ENCODE peak calls at places on chromosomes 11 and 22, in ten cellular contexts. E is transverse colon, D is right lobe of liver, X is HCT116, F is ovary, C is IMR-90, J is spleen, T is NB4, G is A549, K is Peyer's patch. R is an unnamed sample.

GRCh38 chr22:40560551-40560950 is 76.0 kb downstream of the MRTFA start:
- DNase-seq in E (no peak), D (no peak), X (no peak), F (no peak), C (peak), J (no peak), T (peak), G (no peak), K (no peak), R (no peak)

GRCh38 chr11:119422505-119423416 is at the start of gene THY1:
- DNase-seq in E (no peak), D (no peak), X (no peak), F (no peak), C (peak), J (no peak), T (no peak), G (no peak), K (no peak), R (no peak)

GRCh38 chr11:8871283-8871775 is 39.7 kb upstream of the AKIP1 start:
- DNase-seq in E (peak), D (no peak), X (peak), F (peak), C (peak), J (no peak), T (no peak), G (peak), K (peak), R (peak)

GRCh38 chr11:130023204-130023603 is 20.6 kb upstream of the PRDM10 start:
- DNase-seq in E (no peak), D (no peak), X (peak), F (no peak), C (peak), J (no peak), T (no peak), G (no peak), K (no peak), R (no peak)

GRCh38 chr11:1750481-1750839 is at the start of gene IFITM10:
- DNase-seq in E (peak), D (peak), X (no peak), F (no peak), C (no peak), J (no peak), T (no peak), G (no peak), K (peak), R (no peak)

GRCh38 chr22:33842421-33843094 is 77.7 kb downstream of the LARGE1 start:
- DNase-seq in E (peak), D (no peak), X (no peak), F (no peak), C (no peak), J (no peak), T (no peak), G (no peak), K (no peak), R (no peak)

GRCh38 chr22:35071784-35072183 is 5.8 kb downstream of the ISX start:
- DNase-seq in E (no peak), D (no peak), X (no peak), F (no peak), C (no peak), J (no peak), T (no peak), G (no peak), K (peak), R (no peak)

GRCh38 chr22:40107756-40108437 is 69.8 kb upstream of the TNRC6B start:
- DNase-seq in E (peak), D (no peak), X (no peak), F (no peak), C (peak), J (no peak), T (no peak), G (no peak), K (no peak), R (no peak)

GRCh38 chr22:40975346-40975745 is 24.2 kb downstream of the RBX1 start:
- DNase-seq in E (no peak), D (no peak), X (no peak), F (no peak), C (no peak), J (no peak), T (no peak), G (no peak), K (no peak), R (no peak)

GRCh38 chr22:19522190-19522880 is 1.9 kb downstream of the CLDN5 start:
- DNase-seq in E (no peak), D (no peak), X (no peak), F (no peak), C (no peak), J (no peak), T (no peak), G (no peak), K (peak), R (no peak)

GRCh38 chr11:116348226-116348625 is 424.6 kb downstream of the BUD13 start:
- DNase-seq in E (no peak), D (no peak), X (no peak), F (no peak), C (no peak), J (no peak), T (no peak), G (no peak), K (no peak), R (peak)

GRCh38 chr11:84142411-84142810 is 856.2 kb upstream of the CCDC90B start:
- DNase-seq in E (no peak), D (no peak), X (no peak), F (no peak), C (no peak), J (no peak), T (no peak), G (no peak), K (no peak), R (no peak)

GRCh38 chr22:46069518-46070214 is 80.7 kb upstream of the PPARA start:
- DNase-seq in E (peak), D (peak), X (peak), F (peak), C (peak), J (peak), T (peak), G (peak), K (peak), R (peak)

GRCh38 chr22:49100764-49101163 is 726.9 kb downstream of the BRD1 start:
- DNase-seq in E (no peak), D (no peak), X (no peak), F (no peak), C (no peak), J (peak), T (no peak), G (no peak), K (no peak), R (no peak)

GRCh38 chr11:118343981-118344521 is at the start of gene CD3G:
- DNase-seq in E (peak), D (no peak), X (no peak), F (no peak), C (no peak), J (peak), T (no peak), G (no peak), K (peak), R (no peak)

GRCh38 chr11:69943506-69943905 is 124.3 kb upstream of the FGF3 start:
- DNase-seq in E (no peak), D (peak), X (no peak), F (no peak), C (no peak), J (peak), T (no peak), G (no peak), K (no peak), R (no peak)

GRCh38 chr11:129067454-129067853 is 124.7 kb downstream of the ARHGAP32 start:
- DNase-seq in E (no peak), D (no peak), X (no peak), F (no peak), C (peak), J (no peak), T (no peak), G (no peak), K (no peak), R (no peak)

GRCh38 chr22:24402460-24403192 is 24.8 kb upstream of the ADORA2A start:
- DNase-seq in E (peak), D (no peak), X (peak), F (peak), C (peak), J (no peak), T (peak), G (peak), K (peak), R (peak)

GRCh38 chr11:77223797-77224196 is 77.7 kb downstream of the GDPD4 start:
- DNase-seq in E (peak), D (no peak), X (no peak), F (no peak), C (no peak), J (no peak), T (no peak), G (no peak), K (no peak), R (no peak)

GRCh38 chr11:128893578-128894295 is 2.6 kb downstream of the KCNJ5 start:
- DNase-seq in E (no peak), D (no peak), X (no peak), F (no peak), C (no peak), J (no peak), T (no peak), G (no peak), K (no peak), R (no peak)

GRCh38 chr11:20530942-20531703 is 68.3 kb upstream of the SLC6A5 start:
- DNase-seq in E (no peak), D (no peak), X (no peak), F (no peak), C (no peak), J (no peak), T (no peak), G (peak), K (no peak), R (no peak)

GRCh38 chr11:6544921-6545850 is 48.1 kb downstream of the DNHD1 start:
- DNase-seq in E (no peak), D (no peak), X (no peak), F (no peak), C (peak), J (peak), T (no peak), G (no peak), K (no peak), R (no peak)

GRCh38 chr11:32435947-32436750 is 810 bp upstream of the WT1 start:
- DNase-seq in E (no peak), D (no peak), X (no peak), F (peak), C (no peak), J (peak), T (peak), G (no peak), K (no peak), R (no peak)

GRCh38 chr11:87462171-87462570 is 424.4 kb downstream of the TMEM135 start:
- DNase-seq in E (no peak), D (no peak), X (no peak), F (no peak), C (no peak), J (no peak), T (no peak), G (no peak), K (no peak), R (no peak)

DNA sequence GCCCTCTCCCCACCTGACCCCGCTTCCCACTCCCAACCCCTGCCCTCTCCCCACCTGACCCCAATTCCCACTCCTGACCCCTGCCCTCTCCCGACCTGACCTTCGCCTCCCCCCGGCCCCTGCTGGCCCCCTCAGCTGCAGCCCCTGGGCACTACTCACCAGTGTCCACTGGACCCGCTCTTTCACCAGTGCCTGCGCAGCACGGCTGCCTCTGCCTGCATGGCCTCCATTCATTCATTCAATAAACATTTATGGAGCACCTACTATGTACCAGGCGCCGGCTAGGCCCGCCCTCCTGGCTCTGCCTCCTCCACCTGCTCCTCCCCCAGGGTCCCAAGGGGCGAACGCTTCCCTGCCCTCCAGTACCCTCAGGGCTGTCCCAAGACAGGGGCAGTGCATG is 42.6 kb downstream of the ELFN2 start:
- DNase-seq in E (no peak), D (no peak), X (no peak), F (no peak), C (no peak), J (no peak), T (no peak), G (no peak), K (no peak), R (no peak)
- TF ChIP-seq CTCF in E (no peak), D (no peak), X (no peak), F (no peak), C (no peak), J (no peak), T (no peak), G (no peak), K (no peak), R (no peak)

GRCh38 chr11:68839054-68839865 is 2.5 kb downstream of the CPT1A start:
- DNase-seq in E (peak), D (peak), X (peak), F (peak), C (peak), J (peak), T (peak), G (peak), K (peak), R (peak)
- TF ChIP-seq POLR2A in E (peak), D (peak), X (no peak), F (peak), C (no peak), J (no peak), T (peak), G (no peak), K (peak), R (no peak)

GRCh38 chr11:15747671-15748070 is 608.7 kb downstream of the SOX6 start:
- DNase-seq in E (no peak), D (no peak), X (no peak), F (no peak), C (peak), J (no peak), T (no peak), G (no peak), K (no peak), R (no peak)

GRCh38 chr11:15743244-15743629 is 613.1 kb downstream of the SOX6 start:
- DNase-seq in E (no peak), D (no peak), X (no peak), F (no peak), C (no peak), J (no peak), T (no peak), G (no peak), K (no peak), R (no peak)

GRCh38 chr11:15742626-15743243 is 613.6 kb downstream of the SOX6 start:
- DNase-seq in E (no peak), D (no peak), X (no peak), F (no peak), C (peak), J (no peak), T (peak), G (no peak), K (no peak), R (no peak)

GRCh38 chr11:15745266-15745665 is 611.1 kb downstream of the SOX6 start:
- DNase-seq in E (no peak), D (no peak), X (no peak), F (no peak), C (peak), J (no peak), T (no peak), G (peak), K (no peak), R (no peak)

DNA sequence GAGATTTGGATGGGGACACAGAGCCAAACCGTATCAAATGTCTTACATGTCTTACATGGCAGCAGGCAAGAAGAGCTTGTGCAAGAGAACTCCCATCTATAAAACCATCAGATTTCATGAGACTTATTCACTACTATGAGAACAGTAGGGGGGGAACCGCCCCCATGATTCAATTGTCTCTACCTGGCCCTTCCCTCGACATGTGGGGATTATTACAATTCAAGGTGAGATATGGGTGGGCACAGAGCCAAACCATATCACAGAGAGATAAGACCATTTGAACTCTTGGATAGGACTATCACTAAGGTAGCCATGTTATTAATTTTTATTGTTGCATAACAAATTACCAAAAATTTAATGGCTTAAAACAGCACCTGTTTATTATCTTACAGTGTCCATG is 611.7 kb downstream of the SOX6 start:
- DNase-seq in E (no peak), D (no peak), X (no peak), F (no peak), C (no peak), J (no peak), T (no peak), G (no peak), K (peak), R (no peak)
- H3K4me3 ChIP-seq in E (no peak), D (no peak), X (no peak), F (no peak), C (no peak), J (no peak), T (no peak), G (no peak), K (no peak), R (no peak)

DNA sequence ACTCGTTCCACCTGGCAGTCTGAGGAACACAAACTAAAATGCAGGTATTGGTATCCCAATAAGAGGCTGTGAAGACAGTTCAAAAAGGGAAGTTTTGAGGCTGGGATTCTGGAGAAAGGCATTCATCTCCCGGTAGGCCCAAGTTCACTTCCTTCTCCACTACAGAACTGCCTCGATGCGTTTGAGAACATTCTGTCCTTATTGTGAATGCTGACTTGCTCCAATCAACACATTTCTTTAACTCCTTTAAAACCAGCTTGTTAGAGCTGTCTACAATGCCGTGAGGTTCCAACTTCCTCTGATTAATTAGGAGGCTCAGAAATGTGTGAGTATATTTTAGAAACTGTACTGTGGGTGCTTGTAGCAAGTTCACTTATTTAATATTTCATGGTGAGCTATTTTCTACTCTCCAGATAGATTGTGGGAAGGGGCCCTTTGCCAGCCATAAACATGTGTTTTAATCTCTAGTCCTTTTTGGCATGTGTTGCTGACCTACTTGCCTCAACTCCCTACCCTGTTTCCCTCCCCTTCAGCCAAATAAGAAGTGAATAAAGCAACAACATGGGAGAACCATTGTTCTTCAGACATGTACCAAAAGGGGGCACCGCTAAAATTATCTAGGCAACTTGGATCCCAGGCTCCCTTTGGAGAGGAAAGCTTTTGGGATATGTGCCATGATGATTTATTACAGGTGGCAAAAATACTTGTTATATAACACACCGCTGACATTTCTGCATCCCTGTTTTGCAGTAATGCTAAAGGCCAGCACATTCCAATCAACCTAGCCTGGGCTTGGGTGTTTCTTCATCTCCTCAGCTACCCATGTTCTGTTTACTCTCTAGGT is 245.6 kb downstream of the BLID start:
- DNase-seq in E (no peak), D (no peak), X (no peak), F (peak), C (no peak), J (no peak), T (no peak), G (no peak), K (no peak), R (peak)
- TF ChIP-seq CTCF in E (no peak), D (no peak), X (peak), F (no peak), C (no peak), J (no peak), T (no peak), G (no peak), K (no peak), R (no peak)

GRCh38 chr22:44186121-44186510 is 5.4 kb downstream of the PARVG start:
- DNase-seq in E (no peak), D (peak), X (no peak), F (no peak), C (no peak), J (peak), T (no peak), G (no peak), K (no peak), R (no peak)
- TF ChIP-seq POLR2A in E (no peak), D (no peak), X (no peak), F (no peak), C (no peak), J (no peak), T (no peak), G (no peak), K (no peak), R (no peak)

GRCh38 chr22:27797793-27798525 is 3.6 kb downstream of the MN1 start:
- DNase-seq in E (no peak), D (no peak), X (no peak), F (no peak), C (no peak), J (no peak), T (no peak), G (no peak), K (no peak), R (no peak)

GRCh38 chr22:27796118-27796517 is 5.4 kb downstream of the MN1 start:
- DNase-seq in E (no peak), D (no peak), X (no peak), F (no peak), C (no peak), J (no peak), T (no peak), G (no peak), K (no peak), R (no peak)

GRCh38 chr22:27795053-27795452 is 6.5 kb downstream of the MN1 start:
- DNase-seq in E (no peak), D (no peak), X (no peak), F (no peak), C (no peak), J (no peak), T (no peak), G (no peak), K (no peak), R (no peak)

GRCh38 chr22:27798526-27799333 is 2.8 kb downstream of the MN1 start:
- DNase-seq in E (no peak), D (no peak), X (no peak), F (no peak), C (no peak), J (no peak), T (no peak), G (no peak), K (no peak), R (no peak)

GRCh38 chr22:27796829-27797792 is 4.4 kb downstream of the MN1 start:
- DNase-seq in E (no peak), D (no peak), X (no peak), F (no peak), C (no peak), J (no peak), T (no peak), G (no peak), K (no peak), R (no peak)
- H3K4me3 ChIP-seq in E (no peak), D (no peak), X (no peak), F (no peak), C (no peak), J (no peak), T (no peak), G (no peak), K (no peak), R (no peak)

GRCh38 chr22:36988075-36988474 is 31.2 kb downstream of the TST start:
- DNase-seq in E (no peak), D (peak), X (no peak), F (no peak), C (no peak), J (no peak), T (no peak), G (no peak), K (no peak), R (peak)

GRCh38 chr22:36982136-36982535 is 37.1 kb downstream of the TST start:
- DNase-seq in E (no peak), D (no peak), X (no peak), F (no peak), C (no peak), J (no peak), T (peak), G (no peak), K (no peak), R (no peak)

GRCh38 chr22:36991220-36991619 is 28.0 kb downstream of the TST start:
- DNase-seq in E (no peak), D (no peak), X (no peak), F (no peak), C (no peak), J (no peak), T (no peak), G (no peak), K (no peak), R (no peak)

GRCh38 chr22:36985490-36985889 is 33.8 kb downstream of the TST start:
- DNase-seq in E (no peak), D (no peak), X (no peak), F (no peak), C (no peak), J (no peak), T (no peak), G (no peak), K (no peak), R (no peak)

DNA sequence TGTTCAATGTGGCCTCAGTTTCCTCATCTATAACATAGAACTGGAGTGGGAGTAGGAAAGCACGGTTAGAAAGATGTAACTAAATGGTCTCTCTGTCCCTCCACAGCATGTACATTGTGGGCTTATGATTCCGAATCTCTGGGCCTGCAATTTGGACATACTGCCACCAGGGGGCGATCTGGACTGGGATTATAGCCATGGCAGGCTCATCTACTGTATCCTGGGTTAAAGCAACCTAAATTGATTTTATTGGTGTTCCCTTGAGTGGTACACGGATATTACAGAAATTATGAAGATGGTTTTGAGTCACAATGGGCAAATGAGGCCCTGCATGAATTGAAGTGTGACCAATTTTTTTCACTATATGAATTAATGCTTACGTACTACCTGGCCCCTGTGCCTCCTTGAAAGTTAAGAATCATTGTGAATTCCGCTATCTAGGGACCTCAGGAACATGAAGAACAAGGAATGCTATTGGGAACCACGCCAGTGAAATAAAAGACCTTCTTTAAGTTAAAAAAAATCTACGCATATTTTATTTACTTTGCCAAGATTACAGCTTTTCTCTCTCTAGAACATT is 32.9 kb downstream of the TST start:
- DNase-seq in E (peak), D (peak), X (no peak), F (no peak), C (no peak), J (no peak), T (peak), G (peak), K (peak), R (no peak)
- TF ChIP-seq CTCF in E (peak), D (peak), X (peak), F (peak), C (peak), J (peak), T (peak), G (peak), K (peak), R (no peak)

R was measured in lower leg skin.